ENCODE peak calls at places on chromosomes 16 and 17, in nine cellular contexts. W, M, Q, N, R, Y, V, J and Z are unnamed samples.

GRCh38 chr16:69329369-69330285 is 761 bp downstream of the PDF start:
- DNase-seq in Q (no peak), M (no peak), R (no peak), N (no peak), Y (no peak), V (peak; percentile 47), W (no peak), J (no peak), Z (peak; percentile 40)

GRCh38 chr16:67780847-67781547 is 25.4 kb downstream of the RANBP10 start:
- DNase-seq in Q (no peak), J (no peak), M (no peak), N (no peak), V (no peak), W (no peak), R (no peak), Y (no peak), Z (no peak)

GRCh38 chr17:75849304-75849695 is 5.1 kb upstream of the UNC13D start:
- DNase-seq in V (no peak), Y (no peak), Q (no peak), R (no peak), N (no peak), W (no peak), M (no peak), J (no peak), Z (no peak)

GRCh38 chr16:4339909-4340308 is 11.2 kb downstream of the PAM16 start:
- DNase-seq in M (no peak), Y (no peak), J (no peak), V (no peak), Q (peak; percentile 68), N (no peak), R (peak; percentile 23), W (no peak), Z (no peak)

GRCh38 chr16:12252616-12253015 is 276.1 kb downstream of the SNX29 start:
- DNase-seq in M (no peak), J (no peak), Y (no peak), Q (no peak), V (no peak), R (no peak), W (no peak), N (no peak), Z (no peak)

GRCh38 chr17:79801156-79802038 is 4.5 kb upstream of the CBX8 start:
- DNase-seq in M (peak; percentile 45), R (no peak), Y (no peak), J (no peak), W (no peak), V (no peak), Q (no peak), N (no peak), Z (no peak)

GRCh38 chr17:32341141-32341856 is 674 bp downstream of the C17orf75 start:
- DNase-seq in Y (no peak), V (peak; percentile 46), N (no peak), M (no peak), J (no peak), W (peak; percentile 46), Q (no peak), R (peak; percentile 11), Z (peak; percentile 20)

GRCh38 chr16:86095131-86095752 is 196.3 kb downstream of the IRF8 start:
- DNase-seq in R (no peak), Y (no peak), V (no peak), M (no peak), W (no peak), Q (no peak), N (no peak), J (no peak), Z (no peak)

GRCh38 chr16:83402969-83403368 is 404.8 kb upstream of the HSBP1 start:
- DNase-seq in N (no peak), V (no peak), W (no peak), Y (no peak), Q (no peak), M (no peak), J (no peak), R (no peak), Z (no peak)

DNA sequence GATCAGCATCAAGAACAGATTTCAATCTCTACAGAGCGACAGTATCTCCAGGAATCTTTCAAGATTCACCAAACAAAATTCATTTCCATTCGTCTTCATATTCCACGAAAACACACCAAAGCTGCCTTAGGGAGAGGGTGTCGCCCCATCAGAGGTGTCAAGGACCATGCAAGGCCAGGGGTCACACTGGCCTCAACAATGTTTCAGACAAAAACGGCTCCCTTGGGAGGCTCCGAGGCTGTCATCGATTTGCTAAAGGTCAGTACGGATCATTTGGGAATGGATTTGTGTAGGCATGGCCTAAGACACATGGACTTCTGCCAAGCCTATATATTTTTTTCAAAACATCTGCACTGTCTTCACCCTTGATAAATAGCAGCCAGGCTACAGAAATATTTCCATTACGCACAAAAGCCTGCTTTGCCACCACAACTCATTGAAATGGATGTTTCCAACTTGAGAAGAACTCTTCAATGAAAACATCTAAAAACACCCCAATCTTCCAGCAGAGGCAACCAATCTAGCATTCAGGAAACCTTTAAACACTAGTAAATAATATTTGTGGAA is 10.3 kb downstream of the CUEDC1 start:
- DNase-seq in V (no peak), J (no peak), Y (no peak), Q (no peak), N (no peak), W (no peak), M (no peak), R (no peak), Z (no peak)
- H3K4me3 ChIP-seq in V (no peak overlapping the region), J (no peak overlapping the region), Y (no peak overlapping the region), Q (no peak overlapping the region), N (no peak overlapping the region), W (no peak overlapping the region), M (no peak overlapping the region), R (no peak overlapping the region), Z (no peak overlapping the region)

GRCh38 chr17:36608794-36609497 is 7.6 kb downstream of the MRM1 start:
- DNase-seq in Q (peak; percentile 50), M (peak; percentile 31), W (peak; percentile 65), J (no peak), V (no peak), R (peak; percentile 63), Y (peak; percentile 70), N (peak; percentile 20), Z (peak; percentile 52)
- TF ChIP-seq CTCF in Q (peak; percentile 20), M (peak; percentile 54), W (peak; percentile 24), J (peak; percentile 43), V (no peak), R (peak; percentile 63), Y (peak; percentile 60), N (peak; percentile 40), Z (peak; percentile 9)

GRCh38 chr17:39775075-39775474 is 37.3 kb downstream of the GRB7 start:
- DNase-seq in Y (no peak), M (no peak), Q (no peak), J (no peak), N (no peak), R (no peak), W (no peak), V (no peak), Z (peak; percentile 57)
- H3K27me3 ChIP-seq in Y (no peaks in the 10 kb centered on the region), M (peaks cover 5% of the 10 kb centered on the region), Q (peaks cover 17% of the 10 kb centered on the region), J (no peaks in the 10 kb centered on the region), N (no peaks in the 10 kb centered on the region), R (no peaks in the 10 kb centered on the region), W (peaks cover 4% of the 10 kb centered on the region), V (no peaks in the 10 kb centered on the region), Z (no peaks in the 10 kb centered on the region)

GRCh38 chr16:73143681-73144370 is 95.9 kb upstream of the ZFHX3 start:
- DNase-seq in Y (no peak), M (no peak), V (no peak), Q (no peak), N (no peak), W (no peak), J (no peak), R (no peak), Z (no peak)
- H3K4me3 ChIP-seq in Y (no peak overlapping the region), M (no peak overlapping the region), V (no peak overlapping the region), Q (peak overlapping the region; percentile 42), N (peak overlapping the region; percentile 46), W (peak overlapping the region; percentile 38), J (peak overlapping the region; percentile 47), R (no peak overlapping the region), Z (no peak overlapping the region)

GRCh38 chr17:4584125-4584834 is at the start of gene SMTNL2:
- DNase-seq in W (no peak), R (peak; percentile 83), Q (no peak), N (peak; percentile 64), Y (no peak), M (no peak), V (peak; percentile 14), J (no peak), Z (no peak)
- TF ChIP-seq CTCF in W (no peak), R (no peak), Q (no peak), N (no peak), Y (no peak), M (no peak), V (no peak), J (no peak), Z (no peak)

GRCh38 chr17:7138800-7139381 is 24.3 kb upstream of the ASGR2 start:
- DNase-seq in Q (no peak), V (no peak), M (no peak), J (no peak), N (no peak), Y (no peak), R (no peak), W (no peak), Z (no peak)
- H3K27me3 ChIP-seq in Q (peaks cover 9% of the 10 kb centered on the region), V (no peaks in the 10 kb centered on the region), M (no peaks in the 10 kb centered on the region), J (no peaks in the 10 kb centered on the region), N (peaks cover 3% of the 10 kb centered on the region), Y (no peaks in the 10 kb centered on the region), R (no peaks in the 10 kb centered on the region), W (no peaks in the 10 kb centered on the region), Z (no peaks in the 10 kb centered on the region)

GRCh38 chr16:46828943-46829342 is 2.0 kb downstream of the C16orf87 start:
- DNase-seq in Y (no peak), M (no peak), J (no peak), W (no peak), N (no peak), Q (no peak), R (no peak), V (no peak), Z (no peak)
- H3K4me3 ChIP-seq in Y (no peak overlapping the region), M (no peak overlapping the region), J (peak overlapping the region; percentile 90), W (no peak overlapping the region), N (no peak overlapping the region), Q (no peak overlapping the region), R (peak overlapping the region; percentile 58), V (no peak overlapping the region), Z (peak overlapping the region; percentile 94)